ENCODE peak calls at places on chromosomes 11 and 22, in seven cellular contexts. V, R, K, L, E, Q and U are unnamed samples.
A peak's percentile ranks its signal among the peaks of the same experiment; 100 is the strongest.

GRCh38 chr11:64598797-64599697 is 8.0 kb downstream of the SLC22A12 start:
- DNase-seq in V (no peak), R (no peak), K (no peak), L (no peak), E (peak; percentile 40), Q (no peak), U (no peak)

GRCh38 chr22:42976131-42976530 is 38.8 kb downstream of the PACSIN2 start:
- DNase-seq in V (no peak), R (no peak), K (no peak), L (peak; percentile 65), E (no peak), Q (no peak), U (no peak)

GRCh38 chr11:44766112-44766971 is 39.6 kb downstream of the TSPAN18 start:
- DNase-seq in V (peak; percentile 95), R (no peak), K (peak; percentile 72), L (no peak), E (no peak), Q (no peak), U (no peak)

GRCh38 chr11:14537134-14537599 is 17.0 kb upstream of the PSMA1 start:
- DNase-seq in V (peak; percentile 31), R (peak; percentile 53), K (no peak), L (peak; percentile 32), E (no peak), Q (peak; percentile 50), U (no peak)

GRCh38 chr22:43829904-43830851 is 18.1 kb upstream of the EFCAB6 start:
- DNase-seq in V (no peak), R (no peak), K (peak; percentile 86), L (no peak), E (peak; percentile 55), Q (no peak), U (no peak)

GRCh38 chr11:122897606-122898210 is 15.1 kb downstream of the JHY start:
- DNase-seq in V (peak; percentile 32), R (no peak), K (no peak), L (no peak), E (no peak), Q (no peak), U (no peak)

GRCh38 chr11:44985721-44986120 is 35.0 kb upstream of the TP53I11 start:
- DNase-seq in V (no peak), R (no peak), K (no peak), L (no peak), E (no peak), Q (no peak), U (no peak)

GRCh38 chr11:111796696-111797095 is 30.5 kb upstream of the PPP2R1B start:
- DNase-seq in V (no peak), R (no peak), K (no peak), L (no peak), E (no peak), Q (no peak), U (no peak)

GRCh38 chr11:93585758-93586157 is 42.6 kb upstream of the SMCO4 start:
- DNase-seq in V (peak; percentile 80), R (no peak), K (no peak), L (no peak), E (no peak), Q (peak; percentile 27), U (no peak)

GRCh38 chr11:17498475-17498874 is 21.8 kb upstream of the ABCC8 start:
- DNase-seq in V (no peak), R (no peak), K (no peak), L (no peak), E (peak; percentile 29), Q (peak; percentile 62), U (no peak)

GRCh38 chr11:6619021-6619745 is at the start of gene TPP1:
- DNase-seq in V (peak; percentile 96), R (peak; percentile 89), K (peak; percentile 85), L (peak; percentile 95), E (peak; percentile 95), Q (peak; percentile 96), U (peak; percentile 96)

GRCh38 chr11:83862033-83862432 is 575.9 kb upstream of the CCDC90B start:
- DNase-seq in V (no peak), R (no peak), K (no peak), L (no peak), E (no peak), Q (no peak), U (no peak)

GRCh38 chr22:49930128-49930527 is 11.7 kb downstream of the CRELD2 start:
- DNase-seq in V (no peak), R (no peak), K (no peak), L (no peak), E (no peak), Q (no peak), U (no peak)

GRCh38 chr11:90178751-90179150 is 44.1 kb downstream of the CHORDC1 start:
- DNase-seq in V (no peak), R (no peak), K (no peak), L (no peak), E (no peak), Q (no peak), U (no peak)

GRCh38 chr11:128862913-128863660 is 4.0 kb downstream of the KCNJ1 start:
- DNase-seq in V (peak; percentile 28), R (no peak), K (no peak), L (no peak), E (no peak), Q (no peak), U (no peak)

GRCh38 chr22:43878831-43879550 is 12.8 kb downstream of the PNPLA5 start:
- DNase-seq in V (no peak), R (no peak), K (no peak), L (no peak), E (peak; percentile 27), Q (no peak), U (no peak)

GRCh38 chr11:69229521-69229920 is 64.4 kb upstream of the MYEOV start:
- DNase-seq in V (no peak), R (no peak), K (no peak), L (no peak), E (no peak), Q (no peak), U (no peak)

GRCh38 chr11:22536036-22536435 is 89.6 kb downstream of the FANCF start:
- DNase-seq in V (no peak), R (no peak), K (no peak), L (no peak), E (no peak), Q (no peak), U (no peak)

DNA sequence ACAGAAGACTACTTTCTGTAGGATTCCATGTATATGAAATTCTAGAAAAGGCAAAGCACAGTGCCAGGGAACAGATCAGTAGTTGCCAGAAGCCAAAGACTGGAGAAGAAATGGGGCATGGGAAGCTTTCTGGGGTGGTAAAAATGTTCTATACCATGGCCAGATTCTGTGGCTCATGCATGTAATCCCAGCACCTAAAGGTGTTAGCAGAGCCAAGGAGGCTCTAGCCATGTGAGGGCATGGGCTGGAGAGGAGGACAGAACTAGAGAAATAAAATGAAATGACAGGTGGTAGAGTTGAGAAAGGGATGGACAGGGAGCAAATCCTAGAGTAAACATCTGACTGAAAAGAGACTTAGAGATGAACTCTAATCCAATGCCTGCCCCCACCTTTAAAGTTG is 26.9 kb upstream of the HMGXB4 start:
- DNase-seq in V (no peak), R (no peak), K (no peak), L (no peak), E (no peak), Q (no peak), U (no peak)
- H3K4me3 ChIP-seq in V (no peak overlapping the region), R (no peak overlapping the region), K (no peak overlapping the region), L (no peak overlapping the region), E (no peak overlapping the region), Q (no peak overlapping the region), U (no peak overlapping the region)

GRCh38 chr22:37626144-37626543 is 13.3 kb upstream of the SH3BP1 start:
- DNase-seq in V (no peak), R (no peak), K (peak; percentile 83), L (peak; percentile 68), E (peak; percentile 90), Q (no peak), U (no peak)
- H3K27ac ChIP-seq in V (no peak overlapping the region), R (peak overlapping the region; percentile 43), K (peak overlapping the region; percentile 59), L (peak overlapping the region; percentile 72), E (peak overlapping the region; percentile 55), Q (no peak overlapping the region), U (peak overlapping the region; percentile 58)

GRCh38 chr11:99911116-99911515 is 776.0 kb upstream of the ARHGAP42 start:
- DNase-seq in V (no peak), R (no peak), K (no peak), L (no peak), E (no peak), Q (peak; percentile 17), U (no peak)
- TF ChIP-seq CTCF in V (no peak), R (no peak), K (no peak), L (no peak), E (no peak), Q (peak; percentile 49), U (no peak)

GRCh38 chr11:76206077-76206326 is 300 bp downstream of the WNT11 start:
- DNase-seq in V (no peak), R (no peak), K (no peak), L (peak; percentile 14), E (no peak), Q (no peak), U (no peak)
- H3K4me3 ChIP-seq in V (peak overlapping the region; percentile 27), R (no peak overlapping the region), K (peak overlapping the region; percentile 64), L (no peak overlapping the region), E (no peak overlapping the region), Q (peak overlapping the region; percentile 56), U (peak overlapping the region; percentile 62)

DNA sequence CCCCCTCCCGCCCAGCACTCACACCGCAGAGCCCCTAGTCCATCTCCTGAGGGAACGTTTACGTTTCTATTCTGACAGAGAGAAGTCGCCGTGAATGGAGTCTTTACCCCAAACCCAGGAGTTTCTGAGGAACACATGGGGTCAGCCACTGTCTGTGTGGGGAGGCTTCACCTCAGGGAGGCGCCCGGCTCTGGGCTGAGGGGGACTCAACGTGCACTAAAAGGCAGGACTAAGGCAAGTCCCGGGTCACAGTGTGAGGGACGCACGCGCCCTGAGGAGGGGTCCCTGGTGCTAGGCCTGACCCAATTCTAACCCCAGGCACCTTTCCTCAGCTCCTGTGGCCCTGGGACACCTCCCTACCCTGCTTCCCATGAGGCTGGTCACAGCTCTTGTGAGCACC is 32.5 kb upstream of the IGLL5 start:
- DNase-seq in V (no peak), R (no peak), K (no peak), L (no peak), E (no peak), Q (no peak), U (no peak)
- H3K27ac ChIP-seq in V (no peak overlapping the region), R (no peak overlapping the region), K (no peak overlapping the region), L (no peak overlapping the region), E (no peak overlapping the region), Q (no peak overlapping the region), U (no peak overlapping the region)